ENCODE peak calls at places on chromosome 3, in five cellular contexts. F, Y, X, J and L are unnamed samples.

GRCh38 chr3:12138044-12138443 is 20.7 kb downstream of the TIMP4 start:
- DNase-seq in X (peak), Y (peak), J (peak), F (no peak), L (peak)

GRCh38 chr3:45826321-45826720 is 15.6 kb downstream of the LZTFL1 start:
- DNase-seq in Y (no peak), J (no peak), X (no peak), F (no peak), L (no peak)

GRCh38 chr3:64262574-64263114 is 37.4 kb upstream of the PRICKLE2 start:
- DNase-seq in F (no peak), J (peak), X (no peak), Y (no peak), L (no peak)

GRCh38 chr3:61961882-61962281 is 400.5 kb downstream of the PTPRG start:
- DNase-seq in Y (no peak), F (no peak), X (no peak), J (no peak), L (no peak)

GRCh38 chr3:37458162-37458895 is 283.9 kb upstream of the LRRFIP2 start:
- DNase-seq in X (no peak), Y (no peak), J (no peak), F (no peak), L (no peak)

GRCh38 chr3:32817195-32817560 is 619 bp upstream of the TRIM71 start:
- DNase-seq in J (no peak), Y (no peak), X (peak), F (no peak), L (no peak)

GRCh38 chr3:131033480-131034080 is 6.9 kb downstream of the NEK11 start:
- DNase-seq in F (no peak), J (peak), Y (peak), X (peak), L (peak)

GRCh38 chr3:177338697-177339219 is 141.5 kb upstream of the TBL1XR1 start:
- DNase-seq in X (no peak), J (no peak), Y (peak), F (no peak), L (peak)

GRCh38 chr3:196661400-196661799 is 21.9 kb downstream of the NRROS start:
- DNase-seq in X (no peak), J (no peak), Y (no peak), F (no peak), L (no peak)

GRCh38 chr3:127496256-127496655 is 94.3 kb downstream of the TPRA1 start:
- DNase-seq in Y (no peak), J (no peak), F (no peak), X (no peak), L (no peak)

GRCh38 chr3:99532246-99532645 is 106.1 kb upstream of the COL8A1 start:
- DNase-seq in X (peak), Y (peak), J (peak), F (peak), L (peak)

GRCh38 chr3:103393395-103394186 is 958.8 kb downstream of the ZPLD1 start:
- DNase-seq in X (no peak), J (no peak), F (no peak), Y (no peak), L (no peak)

GRCh38 chr3:45582407-45582806 is 12.1 kb upstream of the LIMD1 start:
- DNase-seq in J (no peak), X (no peak), Y (peak), F (no peak), L (no peak)

GRCh38 chr3:12972043-12972442 is 101.2 kb downstream of the IQSEC1 start:
- DNase-seq in F (no peak), Y (no peak), J (no peak), X (no peak), L (no peak)

GRCh38 chr3:47542614-47543173 is 29.2 kb upstream of the ELP6 start:
- DNase-seq in F (no peak), Y (no peak), X (peak), J (no peak), L (no peak)

GRCh38 chr3:42222942-42223693 is 42.9 kb downstream of the CCK start:
- DNase-seq in J (no peak), X (no peak), F (no peak), Y (no peak), L (no peak)

GRCh38 chr3:29683306-29683993 is 402.6 kb downstream of the RBMS3 start:
- DNase-seq in F (no peak), X (no peak), J (no peak), Y (peak), L (peak)

GRCh38 chr3:101868534-101869464 is 19.5 kb downstream of the NFKBIZ start:
- DNase-seq in X (no peak), F (no peak), J (no peak), Y (peak), L (peak)

GRCh38 chr3:147713234-147714133 is 304.3 kb downstream of the ZIC1 start:
- DNase-seq in F (no peak), J (no peak), Y (no peak), X (no peak), L (no peak)

GRCh38 chr3:117853923-117854322 is 1144.3 kb downstream of the TUSC7 start:
- DNase-seq in J (no peak), Y (peak), F (no peak), X (no peak), L (peak)

GRCh38 chr3:155229086-155229485 is 64.4 kb downstream of the STRIT1 start:
- DNase-seq in Y (no peak), J (no peak), F (no peak), X (no peak), L (no peak)

GRCh38 chr3:14092464-14092863 is 32.2 kb downstream of the CHCHD4 start:
- DNase-seq in X (no peak), J (no peak), F (no peak), Y (no peak), L (no peak)

GRCh38 chr3:98893740-98894139 is 7.8 kb downstream of the DCBLD2 start:
- DNase-seq in X (no peak), F (no peak), Y (peak), J (no peak), L (no peak)

GRCh38 chr3:47780727-47781325 is 867 bp downstream of the SMARCC1 start:
- DNase-seq in F (no peak), Y (peak), X (no peak), J (no peak), L (peak)

GRCh38 chr3:183253364-183253960 is 409 bp downstream of the B3GNT5 start:
- DNase-seq in Y (peak), X (peak), J (no peak), F (no peak), L (peak)

GRCh38 chr3:150300847-150301517 is 107.1 kb upstream of the TSC22D2 start:
- DNase-seq in F (no peak), X (no peak), Y (peak), J (no peak), L (no peak)